ENCODE peak calls at places on chromosome 2, in seven cellular contexts. One of them, this sample, is unnamed.

GRCh38 chr2:676647-677055 is 555 bp downstream of the TMEM18 start:
- DNase-seq in HepG2: peak; percentile 95
- DNase-seq in K562: peak; percentile 95
- DNase-seq in GM12878: peak; percentile 91
- DNase-seq in GM12892: peak; percentile 85
- DNase-seq in H1: peak; percentile 97
- DNase-seq in SK-N-SH: peak; percentile 99
- DNase-seq in this sample: peak; percentile 93

GRCh38 chr2:70711191-70711590 is 56.8 kb downstream of the ADD2 start:
- DNase-seq in GM12892: no peak
- DNase-seq in SK-N-SH: no peak
- DNase-seq in GM12878: no peak
- DNase-seq in K562: no peak
- DNase-seq in H1: no peak
- DNase-seq in HepG2: no peak
- DNase-seq in this sample: no peak

GRCh38 chr2:220147186-220147585 is 519.8 kb downstream of the SLC4A3 start:
- DNase-seq in HepG2: no peak
- DNase-seq in GM12892: no peak
- DNase-seq in SK-N-SH: no peak
- DNase-seq in H1: no peak
- DNase-seq in GM12878: no peak
- DNase-seq in K562: no peak
- DNase-seq in this sample: no peak

GRCh38 chr2:57906152-57906732 is 140.4 kb upstream of the VRK2 start:
- DNase-seq in SK-N-SH: peak; percentile 49
- DNase-seq in GM12892: peak; percentile 6
- DNase-seq in HepG2: peak; percentile 62
- DNase-seq in K562: peak; percentile 51
- DNase-seq in GM12878: no peak
- DNase-seq in H1: no peak
- DNase-seq in this sample: no peak

GRCh38 chr2:3483986-3484960 is 35.1 kb downstream of the ADI1 start:
- DNase-seq in GM12892: no peak
- DNase-seq in HepG2: no peak
- DNase-seq in GM12878: no peak
- DNase-seq in SK-N-SH: peak; percentile 22
- DNase-seq in H1: no peak
- DNase-seq in K562: no peak
- DNase-seq in this sample: no peak

GRCh38 chr2:149205143-149205542 is 125.2 kb upstream of the LYPD6 start:
- DNase-seq in HepG2: peak; percentile 5
- DNase-seq in GM12892: no peak
- DNase-seq in GM12878: no peak
- DNase-seq in H1: no peak
- DNase-seq in K562: no peak
- DNase-seq in SK-N-SH: peak; percentile 11
- DNase-seq in this sample: no peak

GRCh38 chr2:218322756-218323525 is 30.6 kb upstream of the TMBIM1 start:
- DNase-seq in HepG2: peak; percentile 97
- DNase-seq in H1: peak; percentile 79
- DNase-seq in SK-N-SH: peak; percentile 97
- DNase-seq in K562: peak; percentile 98
- DNase-seq in GM12892: peak; percentile 85
- DNase-seq in GM12878: no peak
- DNase-seq in this sample: peak; percentile 84

GRCh38 chr2:236089271-236090026 is 78.7 kb downstream of the GBX2 start:
- DNase-seq in H1: no peak
- DNase-seq in SK-N-SH: no peak
- DNase-seq in GM12892: no peak
- DNase-seq in HepG2: no peak
- DNase-seq in K562: no peak
- DNase-seq in GM12878: no peak
- DNase-seq in this sample: no peak

GRCh38 chr2:232894251-232894650 is 24.2 kb downstream of the SNORC start:
- DNase-seq in HepG2: no peak
- DNase-seq in K562: no peak
- DNase-seq in H1: no peak
- DNase-seq in GM12878: no peak
- DNase-seq in GM12892: no peak
- DNase-seq in SK-N-SH: no peak
- DNase-seq in this sample: no peak

GRCh38 chr2:164778723-164779122 is 62.9 kb downstream of the COBLL1 start:
- DNase-seq in SK-N-SH: no peak
- DNase-seq in GM12892: no peak
- DNase-seq in H1: no peak
- DNase-seq in GM12878: no peak
- DNase-seq in HepG2: no peak
- DNase-seq in K562: no peak
- DNase-seq in this sample: no peak

GRCh38 chr2:45567974-45568789 is 42.9 kb downstream of the SRBD1 start:
- DNase-seq in HepG2: no peak
- DNase-seq in H1: no peak
- DNase-seq in SK-N-SH: no peak
- DNase-seq in K562: no peak
- DNase-seq in GM12892: peak; percentile 5
- DNase-seq in GM12878: peak; percentile 85
- DNase-seq in this sample: peak; percentile 6

GRCh38 chr2:27240406-27240805 is 22.4 kb downstream of the SLC30A3 start:
- DNase-seq in SK-N-SH: no peak
- DNase-seq in GM12878: no peak
- DNase-seq in H1: no peak
- DNase-seq in K562: no peak
- DNase-seq in GM12892: no peak
- DNase-seq in HepG2: no peak
- DNase-seq in this sample: no peak

GRCh38 chr2:42052702-42053481 is 5.1 kb downstream of the PKDCC start:
- DNase-seq in H1: no peak
- DNase-seq in HepG2: no peak
- DNase-seq in GM12878: no peak
- DNase-seq in SK-N-SH: no peak
- DNase-seq in K562: peak; percentile 28
- DNase-seq in GM12892: no peak
- DNase-seq in this sample: no peak

GRCh38 chr2:103887625-103888024 is 966.3 kb upstream of the POU3F3 start:
- DNase-seq in SK-N-SH: no peak
- DNase-seq in GM12878: no peak
- DNase-seq in HepG2: no peak
- DNase-seq in K562: no peak
- DNase-seq in H1: no peak
- DNase-seq in GM12892: no peak
- DNase-seq in this sample: no peak

GRCh38 chr2:183998041-183998796 is 600.1 kb upstream of the ZNF804A start:
- DNase-seq in SK-N-SH: no peak
- DNase-seq in GM12892: no peak
- DNase-seq in HepG2: no peak
- DNase-seq in GM12878: peak; percentile 74
- DNase-seq in H1: no peak
- DNase-seq in K562: no peak
- DNase-seq in this sample: no peak

GRCh38 chr2:205834776-205835175 is 152.5 kb downstream of the NRP2 start:
- DNase-seq in SK-N-SH: no peak
- DNase-seq in HepG2: no peak
- DNase-seq in GM12878: no peak
- DNase-seq in GM12892: no peak
- DNase-seq in K562: peak; percentile 6
- DNase-seq in H1: no peak
- DNase-seq in this sample: no peak

GRCh38 chr2:170113168-170113567 is 64.8 kb upstream of the MYO3B start:
- DNase-seq in GM12878: no peak
- DNase-seq in HepG2: no peak
- DNase-seq in K562: no peak
- DNase-seq in GM12892: no peak
- DNase-seq in H1: no peak
- DNase-seq in SK-N-SH: no peak
- DNase-seq in this sample: no peak

GRCh38 chr2:103213028-103213542 is 451.3 kb downstream of the TMEM182 start:
- DNase-seq in H1: no peak
- DNase-seq in SK-N-SH: no peak
- DNase-seq in K562: no peak
- DNase-seq in GM12878: no peak
- DNase-seq in GM12892: no peak
- DNase-seq in HepG2: no peak
- DNase-seq in this sample: no peak

GRCh38 chr2:118842687-118843491 is 4.6 kb downstream of the EN1 start:
- DNase-seq in HepG2: no peak
- DNase-seq in H1: no peak
- DNase-seq in GM12892: no peak
- DNase-seq in GM12878: no peak
- DNase-seq in K562: no peak
- DNase-seq in SK-N-SH: peak; percentile 56
- DNase-seq in this sample: no peak

GRCh38 chr2:118844261-118845004 is 3.0 kb downstream of the EN1 start:
- DNase-seq in HepG2: no peak
- DNase-seq in GM12878: no peak
- DNase-seq in K562: no peak
- DNase-seq in H1: no peak
- DNase-seq in SK-N-SH: no peak
- DNase-seq in GM12892: no peak
- DNase-seq in this sample: no peak

GRCh38 chr2:118843492-118844132 is 3.8 kb downstream of the EN1 start:
- DNase-seq in K562: no peak
- DNase-seq in SK-N-SH: no peak
- DNase-seq in GM12892: no peak
- DNase-seq in HepG2: no peak
- DNase-seq in H1: no peak
- DNase-seq in GM12878: no peak
- DNase-seq in this sample: no peak

GRCh38 chr2:118841450-118841827 is 6.0 kb downstream of the EN1 start:
- DNase-seq in K562: no peak
- DNase-seq in H1: no peak
- DNase-seq in GM12878: no peak
- DNase-seq in HepG2: no peak
- DNase-seq in SK-N-SH: peak; percentile 20
- DNase-seq in GM12892: no peak
- DNase-seq in this sample: no peak

GRCh38 chr2:118841828-118842461 is 5.5 kb downstream of the EN1 start:
- DNase-seq in K562: no peak
- DNase-seq in GM12892: no peak
- DNase-seq in SK-N-SH: peak; percentile 48
- DNase-seq in GM12878: no peak
- DNase-seq in H1: no peak
- DNase-seq in HepG2: no peak
- DNase-seq in this sample: no peak
- TF ChIP-seq POLR2AphosphoS5 in K562: no peak
- TF ChIP-seq POLR2AphosphoS5 in GM12892: no peak
- TF ChIP-seq POLR2AphosphoS5 in SK-N-SH: no peak
- TF ChIP-seq POLR2AphosphoS5 in GM12878: no peak
- TF ChIP-seq POLR2AphosphoS5 in H1: no peak
- TF ChIP-seq POLR2AphosphoS5 in HepG2: no peak
- TF ChIP-seq POLR2AphosphoS5 in this sample: no peak

GRCh38 chr2:46747297-46747818 is 168.2 kb downstream of the MCFD2 start:
- DNase-seq in GM12878: peak; percentile 9
- DNase-seq in H1: no peak
- DNase-seq in GM12892: no peak
- DNase-seq in K562: no peak
- DNase-seq in SK-N-SH: no peak
- DNase-seq in HepG2: peak; percentile 84
- DNase-seq in this sample: no peak

GRCh38 chr2:46748121-46748520 is 167.5 kb downstream of the MCFD2 start:
- DNase-seq in SK-N-SH: no peak
- DNase-seq in GM12878: no peak
- DNase-seq in HepG2: no peak
- DNase-seq in H1: no peak
- DNase-seq in K562: no peak
- DNase-seq in GM12892: no peak
- DNase-seq in this sample: no peak

GRCh38 chr2:46749042-46749461 is 166.6 kb downstream of the MCFD2 start:
- DNase-seq in HepG2: peak; percentile 73
- DNase-seq in SK-N-SH: no peak
- DNase-seq in H1: no peak
- DNase-seq in GM12892: no peak
- DNase-seq in GM12878: no peak
- DNase-seq in K562: peak; percentile 25
- DNase-seq in this sample: no peak

DNA sequence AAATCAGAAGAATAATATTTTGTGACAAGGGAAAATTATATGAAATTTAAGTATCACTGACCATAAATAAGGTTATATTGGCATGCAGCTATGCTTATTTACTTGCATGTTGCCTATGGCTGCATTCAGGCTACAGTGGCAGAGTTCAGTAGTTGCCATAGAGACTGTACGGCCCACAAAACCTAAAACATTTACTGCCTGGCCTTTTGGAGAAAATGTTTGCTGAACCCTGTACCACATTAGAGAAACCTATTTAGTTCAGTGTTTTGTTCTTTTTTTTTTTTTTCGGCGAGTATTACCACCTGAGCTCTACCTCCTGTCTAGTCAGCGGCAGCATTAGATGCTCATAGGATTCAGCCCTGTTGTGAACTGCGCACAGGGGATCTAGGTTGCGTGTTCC is 163.7 kb downstream of the MCFD2 start:
- DNase-seq in SK-N-SH: no peak
- DNase-seq in GM12892: no peak
- DNase-seq in H1: no peak
- DNase-seq in GM12878: no peak
- DNase-seq in K562: no peak
- DNase-seq in HepG2: no peak
- DNase-seq in this sample: no peak
- TF ChIP-seq TAF1 in SK-N-SH: no peak
- TF ChIP-seq TAF1 in GM12892: no peak
- TF ChIP-seq TAF1 in H1: no peak
- TF ChIP-seq TAF1 in GM12878: no peak
- TF ChIP-seq TAF1 in K562: no peak
- TF ChIP-seq TAF1 in HepG2: no peak
- TF ChIP-seq TAF1 in this sample: no peak

GRCh38 chr2:190443778-190444481 is 35.8 kb downstream of the MFSD6 start:
- DNase-seq in GM12878: no peak
- DNase-seq in SK-N-SH: peak; percentile 34
- DNase-seq in HepG2: no peak
- DNase-seq in GM12892: no peak
- DNase-seq in H1: no peak
- DNase-seq in K562: no peak
- DNase-seq in this sample: no peak
- TF ChIP-seq POLR2AphosphoS5 in GM12878: no peak
- TF ChIP-seq POLR2AphosphoS5 in SK-N-SH: no peak
- TF ChIP-seq POLR2AphosphoS5 in HepG2: no peak
- TF ChIP-seq POLR2AphosphoS5 in GM12892: no peak
- TF ChIP-seq POLR2AphosphoS5 in H1: no peak
- TF ChIP-seq POLR2AphosphoS5 in K562: no peak
- TF ChIP-seq POLR2AphosphoS5 in this sample: no peak

DNA sequence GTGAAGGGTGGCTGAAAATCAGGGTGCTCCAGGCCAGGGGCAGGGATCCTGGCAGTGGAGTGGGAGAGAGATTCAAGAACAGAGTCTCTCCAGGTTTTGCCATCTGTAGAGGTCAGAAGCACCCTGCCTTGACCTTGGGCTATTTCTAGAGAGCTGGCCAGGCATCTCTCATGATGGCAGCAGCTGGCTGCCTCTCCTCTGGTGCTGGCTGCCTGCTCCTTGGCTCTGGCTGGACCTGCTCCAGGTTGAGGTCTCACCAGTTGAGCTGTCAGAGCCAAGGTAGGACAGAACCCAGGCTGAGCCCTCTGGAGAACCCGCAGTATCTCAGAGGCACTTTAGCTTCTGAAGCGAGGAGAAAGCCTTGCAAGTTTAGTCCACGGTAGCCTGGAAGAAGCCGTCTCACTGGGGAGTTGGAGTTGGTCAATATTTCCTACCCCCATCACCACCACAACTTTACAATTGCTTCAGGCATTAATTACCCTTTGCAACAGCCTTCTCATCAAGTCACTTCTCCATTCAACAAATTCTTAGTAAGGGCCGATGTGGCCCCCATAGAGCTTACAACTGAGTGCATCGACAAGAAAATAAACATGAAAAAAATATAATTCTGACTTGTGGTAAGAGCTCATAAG is 25.6 kb downstream of the GNLY start:
- DNase-seq in K562: no peak
- DNase-seq in H1: no peak
- DNase-seq in SK-N-SH: no peak
- DNase-seq in GM12892: no peak
- DNase-seq in GM12878: no peak
- DNase-seq in HepG2: no peak
- DNase-seq in this sample: no peak
- TF ChIP-seq TAF1 in K562: no peak
- TF ChIP-seq TAF1 in H1: no peak
- TF ChIP-seq TAF1 in SK-N-SH: no peak
- TF ChIP-seq TAF1 in GM12892: no peak
- TF ChIP-seq TAF1 in GM12878: no peak
- TF ChIP-seq TAF1 in HepG2: no peak
- TF ChIP-seq TAF1 in this sample: no peak

This sample was measured in GM12891.